ENCODE peak calls at places on chromosomes 4 and X, in nine cellular contexts. One of them, this sample, is unnamed.

GRCh38 chr4:145299380-145300076 is 119.1 kb upstream of the OTUD4 start:
- DNase-seq in suprapubic skin: no peak
- DNase-seq in prostate gland: no peak
- DNase-seq in effector memory CD4-positive, alpha-beta T cell: no peak
- DNase-seq in left lung: no peak
- DNase-seq in body of pancreas: no peak
- DNase-seq in esophagus muscularis mucosa: no peak
- DNase-seq in fibroblast of lung: peak; percentile 94
- DNase-seq in hepatocyte: no peak
- DNase-seq in this sample: no peak

GRCh38 chr4:108834787-108835384 is 72.0 kb upstream of the ETNPPL start:
- DNase-seq in fibroblast of lung: peak; percentile 60
- DNase-seq in suprapubic skin: no peak
- DNase-seq in body of pancreas: no peak
- DNase-seq in hepatocyte: peak; percentile 53
- DNase-seq in prostate gland: no peak
- DNase-seq in esophagus muscularis mucosa: no peak
- DNase-seq in left lung: no peak
- DNase-seq in effector memory CD4-positive, alpha-beta T cell: no peak
- DNase-seq in this sample: no peak

GRCh38 chrX:94545722-94546121 is 871.7 kb downstream of the FAM133A start:
- DNase-seq in esophagus muscularis mucosa: no peak
- DNase-seq in hepatocyte: no peak
- DNase-seq in suprapubic skin: no peak
- DNase-seq in body of pancreas: no peak
- DNase-seq in left lung: no peak
- DNase-seq in fibroblast of lung: no peak
- DNase-seq in prostate gland: no peak
- DNase-seq in effector memory CD4-positive, alpha-beta T cell: no peak
- DNase-seq in this sample: no peak

GRCh38 chr4:119623025-119623424 is 5.6 kb downstream of the PDE5A start:
- DNase-seq in fibroblast of lung: peak; percentile 78
- DNase-seq in suprapubic skin: no peak
- DNase-seq in left lung: no peak
- DNase-seq in esophagus muscularis mucosa: no peak
- DNase-seq in hepatocyte: no peak
- DNase-seq in prostate gland: no peak
- DNase-seq in body of pancreas: no peak
- DNase-seq in effector memory CD4-positive, alpha-beta T cell: no peak
- DNase-seq in this sample: no peak

GRCh38 chr4:76377922-76378321 is 43.0 kb downstream of the CCDC158 start:
- DNase-seq in prostate gland: no peak
- DNase-seq in left lung: no peak
- DNase-seq in effector memory CD4-positive, alpha-beta T cell: peak; percentile 24
- DNase-seq in hepatocyte: peak; percentile 78
- DNase-seq in fibroblast of lung: peak; percentile 65
- DNase-seq in body of pancreas: peak; percentile 40
- DNase-seq in suprapubic skin: no peak
- DNase-seq in esophagus muscularis mucosa: no peak
- DNase-seq in this sample: no peak

GRCh38 chr4:30825008-30825765 is 105.0 kb downstream of the PCDH7 start:
- DNase-seq in body of pancreas: no peak
- DNase-seq in esophagus muscularis mucosa: no peak
- DNase-seq in suprapubic skin: no peak
- DNase-seq in hepatocyte: no peak
- DNase-seq in left lung: no peak
- DNase-seq in fibroblast of lung: peak; percentile 67
- DNase-seq in effector memory CD4-positive, alpha-beta T cell: no peak
- DNase-seq in prostate gland: no peak
- DNase-seq in this sample: no peak

GRCh38 chr4:41432889-41433288 is 105.1 kb upstream of the LIMCH1 start:
- DNase-seq in suprapubic skin: no peak
- DNase-seq in esophagus muscularis mucosa: no peak
- DNase-seq in fibroblast of lung: peak; percentile 94
- DNase-seq in effector memory CD4-positive, alpha-beta T cell: no peak
- DNase-seq in body of pancreas: no peak
- DNase-seq in prostate gland: no peak
- DNase-seq in left lung: no peak
- DNase-seq in hepatocyte: no peak
- DNase-seq in this sample: no peak

GRCh38 chr4:181612240-181612639 is 631.0 kb upstream of the TENM3 start:
- DNase-seq in prostate gland: no peak
- DNase-seq in left lung: no peak
- DNase-seq in effector memory CD4-positive, alpha-beta T cell: no peak
- DNase-seq in esophagus muscularis mucosa: no peak
- DNase-seq in hepatocyte: no peak
- DNase-seq in suprapubic skin: no peak
- DNase-seq in body of pancreas: no peak
- DNase-seq in fibroblast of lung: no peak
- DNase-seq in this sample: no peak

GRCh38 chr4:160319868-160320260 is 1217.0 kb downstream of the RAPGEF2 start:
- DNase-seq in prostate gland: no peak
- DNase-seq in body of pancreas: no peak
- DNase-seq in esophagus muscularis mucosa: no peak
- DNase-seq in hepatocyte: no peak
- DNase-seq in suprapubic skin: no peak
- DNase-seq in effector memory CD4-positive, alpha-beta T cell: no peak
- DNase-seq in left lung: no peak
- DNase-seq in fibroblast of lung: no peak
- DNase-seq in this sample: no peak

GRCh38 chr4:170089274-170089742 is 448 bp downstream of the AADAT start:
- DNase-seq in fibroblast of lung: peak; percentile 61
- DNase-seq in left lung: no peak
- DNase-seq in esophagus muscularis mucosa: no peak
- DNase-seq in body of pancreas: no peak
- DNase-seq in prostate gland: no peak
- DNase-seq in hepatocyte: peak; percentile 64
- DNase-seq in effector memory CD4-positive, alpha-beta T cell: no peak
- DNase-seq in suprapubic skin: no peak
- DNase-seq in this sample: no peak
- H3K27ac ChIP-seq in fibroblast of lung: peak overlapping the region; percentile 34
- H3K27ac ChIP-seq in left lung: peak overlapping the region; percentile 79
- H3K27ac ChIP-seq in esophagus muscularis mucosa: peak overlapping the region; percentile 80
- H3K27ac ChIP-seq in body of pancreas: no peak overlapping the region
- H3K27ac ChIP-seq in prostate gland: peak overlapping the region; percentile 68
- H3K27ac ChIP-seq in hepatocyte: peak overlapping the region; percentile 82
- H3K27ac ChIP-seq in effector memory CD4-positive, alpha-beta T cell: no peak overlapping the region
- H3K27ac ChIP-seq in suprapubic skin: peak overlapping the region; percentile 30
- H3K27ac ChIP-seq in this sample: peak overlapping the region; percentile 40

GRCh38 chrX:139202742-139203410 is 327.7 kb upstream of the F9 start:
- DNase-seq in hepatocyte: peak; percentile 20
- DNase-seq in prostate gland: no peak
- DNase-seq in left lung: no peak
- DNase-seq in body of pancreas: no peak
- DNase-seq in effector memory CD4-positive, alpha-beta T cell: no peak
- DNase-seq in suprapubic skin: no peak
- DNase-seq in esophagus muscularis mucosa: no peak
- DNase-seq in fibroblast of lung: no peak
- DNase-seq in this sample: no peak
- H3K4me3 ChIP-seq in hepatocyte: no peak overlapping the region
- H3K4me3 ChIP-seq in prostate gland: peak overlapping the region; percentile 46
- H3K4me3 ChIP-seq in left lung: no peak overlapping the region
- H3K4me3 ChIP-seq in body of pancreas: no peak overlapping the region
- H3K4me3 ChIP-seq in effector memory CD4-positive, alpha-beta T cell: no peak overlapping the region
- H3K4me3 ChIP-seq in suprapubic skin: peak overlapping the region; percentile 57
- H3K4me3 ChIP-seq in esophagus muscularis mucosa: peak overlapping the region; percentile 56
- H3K4me3 ChIP-seq in fibroblast of lung: no peak overlapping the region
- H3K4me3 ChIP-seq in this sample: no peak overlapping the region

DNA sequence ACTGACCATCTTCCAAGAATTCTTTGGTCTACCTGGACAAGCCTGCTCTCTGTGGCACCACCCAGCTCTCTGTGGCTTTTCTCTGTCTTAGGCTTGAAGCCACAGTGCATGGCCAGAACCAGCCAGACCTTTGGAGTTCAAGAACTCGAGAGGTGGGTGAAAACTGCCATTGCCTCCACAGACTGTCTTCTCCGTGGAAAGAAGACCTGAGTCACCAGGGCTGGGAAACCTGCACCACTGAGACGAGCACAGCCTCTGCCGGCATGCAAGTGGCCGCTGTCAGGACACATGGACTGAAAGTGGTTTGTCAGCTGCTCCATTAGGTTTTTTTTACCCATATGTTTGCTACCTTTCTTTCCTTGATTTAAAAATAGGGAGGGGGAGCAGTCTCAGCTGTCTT is 74.5 kb downstream of the MGST2 start:
- DNase-seq in prostate gland: peak; percentile 29
- DNase-seq in body of pancreas: peak; percentile 34
- DNase-seq in effector memory CD4-positive, alpha-beta T cell: no peak
- DNase-seq in left lung: no peak
- DNase-seq in esophagus muscularis mucosa: no peak
- DNase-seq in suprapubic skin: no peak
- DNase-seq in fibroblast of lung: peak; percentile 60
- DNase-seq in hepatocyte: no peak
- DNase-seq in this sample: no peak
- H3K4me1 ChIP-seq in prostate gland: peaks cover 11% of the 10 kb centered on the region
- H3K4me1 ChIP-seq in body of pancreas: peaks cover 23% of the 10 kb centered on the region
- H3K4me1 ChIP-seq in effector memory CD4-positive, alpha-beta T cell: peaks cover 5% of the 10 kb centered on the region
- H3K4me1 ChIP-seq in left lung: peaks cover 54% of the 10 kb centered on the region
- H3K4me1 ChIP-seq in esophagus muscularis mucosa: peaks cover 44% of the 10 kb centered on the region
- H3K4me1 ChIP-seq in suprapubic skin: peaks cover 36% of the 10 kb centered on the region
- H3K4me1 ChIP-seq in fibroblast of lung: peaks cover 7% of the 10 kb centered on the region
- H3K4me1 ChIP-seq in hepatocyte: peaks cover 27% of the 10 kb centered on the region
- H3K4me1 ChIP-seq in this sample: peaks cover 27% of the 10 kb centered on the region

GRCh38 chrX:47572773-47573333 is 9.4 kb upstream of the TIMP1 start:
- DNase-seq in fibroblast of lung: no peak
- DNase-seq in hepatocyte: no peak
- DNase-seq in left lung: no peak
- DNase-seq in effector memory CD4-positive, alpha-beta T cell: no peak
- DNase-seq in suprapubic skin: no peak
- DNase-seq in esophagus muscularis mucosa: no peak
- DNase-seq in prostate gland: no peak
- DNase-seq in body of pancreas: no peak
- DNase-seq in this sample: no peak
- H3K27ac ChIP-seq in fibroblast of lung: peak overlapping the region; percentile 84
- H3K27ac ChIP-seq in hepatocyte: peak overlapping the region; percentile 69
- H3K27ac ChIP-seq in left lung: no peak overlapping the region
- H3K27ac ChIP-seq in effector memory CD4-positive, alpha-beta T cell: no peak overlapping the region
- H3K27ac ChIP-seq in suprapubic skin: no peak overlapping the region
- H3K27ac ChIP-seq in esophagus muscularis mucosa: peak overlapping the region; percentile 22
- H3K27ac ChIP-seq in prostate gland: no peak overlapping the region
- H3K27ac ChIP-seq in body of pancreas: no peak overlapping the region
- H3K27ac ChIP-seq in this sample: no peak overlapping the region

DNA sequence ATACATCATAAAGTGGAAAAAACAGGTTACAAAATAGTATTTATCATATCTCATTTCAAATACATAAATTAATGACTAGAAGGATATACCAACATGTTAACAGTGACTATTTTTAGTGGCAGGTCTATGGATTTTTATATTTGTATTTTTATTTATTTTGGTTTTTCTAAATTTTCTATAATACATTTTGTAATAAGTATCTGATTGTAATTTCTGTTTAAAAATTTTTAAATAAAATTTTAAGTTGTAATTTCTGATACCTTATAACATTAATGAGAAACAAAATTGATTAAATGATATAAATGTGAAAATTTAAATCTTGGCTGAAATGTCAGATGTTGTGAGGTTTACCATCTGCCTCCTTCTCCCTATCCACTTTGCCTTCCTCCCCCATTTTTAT is 2.5 kb downstream of the NONO start:
- DNase-seq in esophagus muscularis mucosa: no peak
- DNase-seq in left lung: no peak
- DNase-seq in prostate gland: no peak
- DNase-seq in hepatocyte: no peak
- DNase-seq in suprapubic skin: no peak
- DNase-seq in effector memory CD4-positive, alpha-beta T cell: no peak
- DNase-seq in fibroblast of lung: no peak
- DNase-seq in body of pancreas: no peak
- DNase-seq in this sample: no peak
- H3K4me3 ChIP-seq in esophagus muscularis mucosa: peak overlapping the region; percentile 68
- H3K4me3 ChIP-seq in left lung: peak overlapping the region; percentile 64
- H3K4me3 ChIP-seq in prostate gland: no peak overlapping the region
- H3K4me3 ChIP-seq in hepatocyte: peak overlapping the region; percentile 44
- H3K4me3 ChIP-seq in suprapubic skin: peak overlapping the region; percentile 62
- H3K4me3 ChIP-seq in effector memory CD4-positive, alpha-beta T cell: no peak overlapping the region
- H3K4me3 ChIP-seq in fibroblast of lung: peak overlapping the region; percentile 97
- H3K4me3 ChIP-seq in body of pancreas: no peak overlapping the region
- H3K4me3 ChIP-seq in this sample: peak overlapping the region; percentile 89

This sample was measured in thoracic aorta.